ENCODE peak calls at places on chromosomes 2 and 18, in six cellular contexts. E is right cardiac atrium; K is upper lobe of left lung; I is CD4-positive, alpha-beta T cell; R is activated CD8-positive, alpha-beta memory T cell treated with anti-CD3 and anti-CD28 coated beads, Interleukin-2, amount 10 ng/mL, durations not matched to agents 7 days and 5 days; J is naive thymus-derived CD8-positive, alpha-beta T cell. H is an unnamed sample.

GRCh38 chr18:50126466-50126865 is 68.5 kb downstream of the MYO5B start:
- ATAC-seq in E (no peak), J (no peak), I (no peak), K (no peak), R (no peak), H (no peak)

GRCh38 chr2:191910518-191910917 is 63.6 kb upstream of the CAVIN2 start:
- ATAC-seq in K (no peak), E (no peak), R (no peak), J (no peak), I (no peak), H (peak)

GRCh38 chr2:127508025-127508620 is 18.2 kb downstream of the IWS1 start:
- ATAC-seq in K (no peak), E (peak), J (no peak), I (no peak), R (no peak), H (no peak)

GRCh38 chr2:45823723-45824206 is 172.3 kb downstream of the PRKCE start:
- ATAC-seq in E (peak), K (peak), R (no peak), J (no peak), I (no peak), H (no peak)

GRCh38 chr2:191611614-191612013 is 66.3 kb upstream of the NABP1 start:
- ATAC-seq in R (no peak), J (no peak), E (no peak), I (no peak), K (peak), H (no peak)

GRCh38 chr2:231433990-231434389 is 30.3 kb downstream of the NCL start:
- ATAC-seq in R (peak), I (no peak), K (no peak), J (no peak), E (no peak), H (peak)

GRCh38 chr2:36568533-36569246 is 29.3 kb downstream of the FEZ2 start:
- ATAC-seq in J (no peak), E (no peak), K (no peak), R (no peak), I (no peak), H (no peak)

GRCh38 chr2:41856946-41857345 is 190.9 kb upstream of the PKDCC start:
- ATAC-seq in J (no peak), I (no peak), R (no peak), K (no peak), E (no peak), H (no peak)

GRCh38 chr2:38709515-38710194 is 41.5 kb downstream of the SRSF7 start:
- ATAC-seq in I (peak), E (no peak), R (peak), K (no peak), J (peak), H (peak)

GRCh38 chr2:196290149-196290548 is 118.8 kb upstream of the STK17B start:
- ATAC-seq in I (no peak), E (no peak), J (no peak), K (no peak), R (no peak), H (peak)

GRCh38 chr2:29215739-29216608 is 100.8 kb downstream of the CLIP4 start:
- ATAC-seq in R (no peak), K (no peak), J (no peak), I (no peak), E (peak), H (no peak)

GRCh38 chr18:59070181-59070912 is 69.3 kb upstream of the SEC11C start:
- ATAC-seq in E (peak), K (peak), R (peak), I (peak), J (peak), H (peak)

GRCh38 chr18:28332071-28332470 is 155.1 kb upstream of the CDH2 start:
- ATAC-seq in E (no peak), J (no peak), K (no peak), R (no peak), I (no peak), H (no peak)

GRCh38 chr2:64104944-64105343 is 39.3 kb downstream of the PELI1 start:
- ATAC-seq in K (no peak), J (no peak), R (no peak), I (no peak), E (no peak), H (no peak)

GRCh38 chr18:12840382-12840781 is 43.7 kb downstream of the PTPN2 start:
- ATAC-seq in K (no peak), E (no peak), I (no peak), J (no peak), R (peak), H (peak)

GRCh38 chr2:17317439-17317976 is 200.7 kb downstream of the RAD51AP2 start:
- ATAC-seq in J (no peak), I (no peak), R (no peak), K (no peak), E (no peak), H (no peak)

GRCh38 chr2:161146209-161146775 is 13.9 kb upstream of the TANK start:
- ATAC-seq in K (no peak), E (no peak), I (no peak), J (no peak), R (no peak), H (peak)

GRCh38 chr2:44351676-44352075 is 9.6 kb downstream of the PREPL start:
- ATAC-seq in I (no peak), R (no peak), E (peak), J (no peak), K (no peak), H (no peak)

GRCh38 chr2:205758051-205758450 is 75.8 kb downstream of the NRP2 start:
- ATAC-seq in J (no peak), I (no peak), R (no peak), E (peak), K (no peak), H (no peak)

GRCh38 chr2:64989982-64990614 is 899 bp downstream of the SLC1A4 start:
- ATAC-seq in R (no peak), J (no peak), K (no peak), E (no peak), I (no peak), H (peak)

GRCh38 chr2:136080114-136080513 is 37.8 kb downstream of the CXCR4 start:
- ATAC-seq in I (no peak), E (no peak), K (no peak), J (no peak), R (no peak), H (no peak)

GRCh38 chr18:44912740-44913478 is 232.2 kb downstream of the SETBP1 start:
- ATAC-seq in K (no peak), I (no peak), R (no peak), J (no peak), E (no peak), H (no peak)

GRCh38 chr2:238149841-238150572 is 8.8 kb upstream of the ERFE start:
- ATAC-seq in I (no peak), J (no peak), E (no peak), R (no peak), K (no peak), H (no peak)

GRCh38 chr2:74548919-74549684 is 4.6 kb downstream of the LOXL3 start:
- ATAC-seq in E (peak), I (no peak), J (peak), K (peak), R (peak), H (peak)

GRCh38 chr18:59810183-59810582 is 89.6 kb upstream of the PMAIP1 start:
- ATAC-seq in E (no peak), J (no peak), K (no peak), I (no peak), R (no peak), H (no peak)

GRCh38 chr18:63244585-63244984 is 75.0 kb downstream of the BCL2 start:
- ATAC-seq in J (no peak), I (no peak), E (no peak), K (peak), R (no peak), H (no peak)

GRCh38 chr2:229261599-229261998 is 9.5 kb downstream of the PID1 start:
- ATAC-seq in R (no peak), E (no peak), K (no peak), I (no peak), J (no peak), H (no peak)

GRCh38 chr2:145927398-145927951 is 1407.6 kb upstream of the ZEB2 start:
- ATAC-seq in I (no peak), J (no peak), R (no peak), K (no peak), E (no peak), H (no peak)

GRCh38 chr18:22932885-22933205 is 283 bp upstream of the RBBP8 start:
- ATAC-seq in I (no peak), J (no peak), K (peak), E (peak), R (peak), H (peak)

GRCh38 chr2:227848146-227848545 is 23.3 kb upstream of the DAW1 start:
- ATAC-seq in E (no peak), I (no peak), J (no peak), R (no peak), K (no peak), H (peak)

GRCh38 chr2:143558665-143559064 is 429.4 kb downstream of the ARHGAP15 start:
- ATAC-seq in E (no peak), I (no peak), K (peak), R (no peak), J (no peak), H (peak)

GRCh38 chr2:203061346-203061745 is 46.7 kb downstream of the NBEAL1 start:
- ATAC-seq in K (no peak), I (no peak), R (no peak), J (no peak), E (no peak), H (peak)